ENCODE peak calls at places on chromosome 20, in eight cellular contexts. One of them, this sample, is unnamed.

GRCh38 chr20:18734525-18735189 is 78.9 kb upstream of the SCP2D1 start:
- DNase-seq in activated CD4-positive, CD25-positive, alpha-beta regulatory T cell: no peak
- DNase-seq in activated CD8-positive, alpha-beta memory T cell treated with anti-CD3 and anti-CD28 coated beads for 1 hour: no peak
- DNase-seq in cardiac fibroblast: no peak
- DNase-seq in stimulated activated CD4-positive, alpha-beta T cell treated with anti-CD3 and anti-CD28 coated beads, Interleukin-2, amount 100 ng/mL, for 4 hours: no peak
- DNase-seq in anterior cingulate cortex: no peak
- DNase-seq in CD8-positive, alpha-beta T cell: no peak
- DNase-seq in activated gamma-delta T cell treated with Interleukin-2 at 50 U/mL for 16 hours: no peak
- DNase-seq in this sample: no peak

GRCh38 chr20:36773123-36773547 is 428 bp downstream of the DSN1 start:
- DNase-seq in cardiac fibroblast: no peak
- DNase-seq in activated CD4-positive, CD25-positive, alpha-beta regulatory T cell: no peak
- DNase-seq in activated gamma-delta T cell treated with Interleukin-2 at 50 U/mL for 16 hours: no peak
- DNase-seq in stimulated activated CD4-positive, alpha-beta T cell treated with anti-CD3 and anti-CD28 coated beads, Interleukin-2, amount 100 ng/mL, for 4 hours: no peak
- DNase-seq in activated CD8-positive, alpha-beta memory T cell treated with anti-CD3 and anti-CD28 coated beads for 1 hour: no peak
- DNase-seq in anterior cingulate cortex: no peak
- DNase-seq in CD8-positive, alpha-beta T cell: no peak
- DNase-seq in this sample: no peak

GRCh38 chr20:38241201-38241600 is 19.3 kb downstream of the KIAA1755 start:
- DNase-seq in CD8-positive, alpha-beta T cell: no peak
- DNase-seq in anterior cingulate cortex: no peak
- DNase-seq in cardiac fibroblast: no peak
- DNase-seq in activated gamma-delta T cell treated with Interleukin-2 at 50 U/mL for 16 hours: no peak
- DNase-seq in stimulated activated CD4-positive, alpha-beta T cell treated with anti-CD3 and anti-CD28 coated beads, Interleukin-2, amount 100 ng/mL, for 4 hours: no peak
- DNase-seq in activated CD4-positive, CD25-positive, alpha-beta regulatory T cell: no peak
- DNase-seq in activated CD8-positive, alpha-beta memory T cell treated with anti-CD3 and anti-CD28 coated beads for 1 hour: no peak
- DNase-seq in this sample: no peak

GRCh38 chr20:51574248-51575033 is 31.9 kb upstream of the NFATC2 start:
- DNase-seq in cardiac fibroblast: no peak
- DNase-seq in activated CD4-positive, CD25-positive, alpha-beta regulatory T cell: no peak
- DNase-seq in activated CD8-positive, alpha-beta memory T cell treated with anti-CD3 and anti-CD28 coated beads for 1 hour: no peak
- DNase-seq in anterior cingulate cortex: no peak
- DNase-seq in activated gamma-delta T cell treated with Interleukin-2 at 50 U/mL for 16 hours: no peak
- DNase-seq in CD8-positive, alpha-beta T cell: no peak
- DNase-seq in stimulated activated CD4-positive, alpha-beta T cell treated with anti-CD3 and anti-CD28 coated beads, Interleukin-2, amount 100 ng/mL, for 4 hours: no peak
- DNase-seq in this sample: no peak

GRCh38 chr20:35561268-35561667 is 19.4 kb downstream of the ERGIC3 start:
- DNase-seq in activated CD8-positive, alpha-beta memory T cell treated with anti-CD3 and anti-CD28 coated beads for 1 hour: no peak
- DNase-seq in activated gamma-delta T cell treated with Interleukin-2 at 50 U/mL for 16 hours: no peak
- DNase-seq in anterior cingulate cortex: peak; percentile 9
- DNase-seq in activated CD4-positive, CD25-positive, alpha-beta regulatory T cell: no peak
- DNase-seq in CD8-positive, alpha-beta T cell: peak; percentile 24
- DNase-seq in cardiac fibroblast: peak; percentile 55
- DNase-seq in stimulated activated CD4-positive, alpha-beta T cell treated with anti-CD3 and anti-CD28 coated beads, Interleukin-2, amount 100 ng/mL, for 4 hours: no peak
- DNase-seq in this sample: peak; percentile 18

GRCh38 chr20:13353261-13353945 is 132.3 kb downstream of the ISM1 start:
- DNase-seq in activated CD8-positive, alpha-beta memory T cell treated with anti-CD3 and anti-CD28 coated beads for 1 hour: no peak
- DNase-seq in stimulated activated CD4-positive, alpha-beta T cell treated with anti-CD3 and anti-CD28 coated beads, Interleukin-2, amount 100 ng/mL, for 4 hours: no peak
- DNase-seq in CD8-positive, alpha-beta T cell: no peak
- DNase-seq in activated gamma-delta T cell treated with Interleukin-2 at 50 U/mL for 16 hours: no peak
- DNase-seq in cardiac fibroblast: no peak
- DNase-seq in activated CD4-positive, CD25-positive, alpha-beta regulatory T cell: no peak
- DNase-seq in anterior cingulate cortex: no peak
- DNase-seq in this sample: no peak

GRCh38 chr20:10332656-10333421 is 101.2 kb downstream of the MKKS start:
- DNase-seq in cardiac fibroblast: peak; percentile 45
- DNase-seq in activated CD8-positive, alpha-beta memory T cell treated with anti-CD3 and anti-CD28 coated beads for 1 hour: no peak
- DNase-seq in CD8-positive, alpha-beta T cell: no peak
- DNase-seq in stimulated activated CD4-positive, alpha-beta T cell treated with anti-CD3 and anti-CD28 coated beads, Interleukin-2, amount 100 ng/mL, for 4 hours: no peak
- DNase-seq in activated CD4-positive, CD25-positive, alpha-beta regulatory T cell: no peak
- DNase-seq in activated gamma-delta T cell treated with Interleukin-2 at 50 U/mL for 16 hours: no peak
- DNase-seq in anterior cingulate cortex: no peak
- DNase-seq in this sample: peak; percentile 90

GRCh38 chr20:577167-577791 is 32.8 kb downstream of the TCF15 start:
- DNase-seq in anterior cingulate cortex: no peak
- DNase-seq in cardiac fibroblast: peak; percentile 18
- DNase-seq in CD8-positive, alpha-beta T cell: no peak
- DNase-seq in activated CD8-positive, alpha-beta memory T cell treated with anti-CD3 and anti-CD28 coated beads for 1 hour: no peak
- DNase-seq in activated CD4-positive, CD25-positive, alpha-beta regulatory T cell: no peak
- DNase-seq in stimulated activated CD4-positive, alpha-beta T cell treated with anti-CD3 and anti-CD28 coated beads, Interleukin-2, amount 100 ng/mL, for 4 hours: no peak
- DNase-seq in activated gamma-delta T cell treated with Interleukin-2 at 50 U/mL for 16 hours: no peak
- DNase-seq in this sample: peak; percentile 78

GRCh38 chr20:48908661-48909316 is 12.7 kb upstream of the ARFGEF2 start:
- DNase-seq in anterior cingulate cortex: no peak
- DNase-seq in CD8-positive, alpha-beta T cell: no peak
- DNase-seq in activated gamma-delta T cell treated with Interleukin-2 at 50 U/mL for 16 hours: no peak
- DNase-seq in activated CD8-positive, alpha-beta memory T cell treated with anti-CD3 and anti-CD28 coated beads for 1 hour: no peak
- DNase-seq in activated CD4-positive, CD25-positive, alpha-beta regulatory T cell: no peak
- DNase-seq in stimulated activated CD4-positive, alpha-beta T cell treated with anti-CD3 and anti-CD28 coated beads, Interleukin-2, amount 100 ng/mL, for 4 hours: no peak
- DNase-seq in cardiac fibroblast: no peak
- DNase-seq in this sample: no peak

GRCh38 chr20:25237610-25238318 is 10.1 kb upstream of the PYGB start:
- DNase-seq in activated CD8-positive, alpha-beta memory T cell treated with anti-CD3 and anti-CD28 coated beads for 1 hour: no peak
- DNase-seq in activated gamma-delta T cell treated with Interleukin-2 at 50 U/mL for 16 hours: no peak
- DNase-seq in stimulated activated CD4-positive, alpha-beta T cell treated with anti-CD3 and anti-CD28 coated beads, Interleukin-2, amount 100 ng/mL, for 4 hours: peak; percentile 41
- DNase-seq in anterior cingulate cortex: no peak
- DNase-seq in cardiac fibroblast: peak; percentile 98
- DNase-seq in activated CD4-positive, CD25-positive, alpha-beta regulatory T cell: no peak
- DNase-seq in CD8-positive, alpha-beta T cell: no peak
- DNase-seq in this sample: no peak